ENCODE peak calls at places on chromosome 17, in seven cellular contexts. U, V, D, R, Z, C and A are unnamed samples.
A peak's percentile ranks its signal among the peaks of the same experiment; 100 is the strongest.

GRCh38 chr17:67469208-67469980 is 92.3 kb downstream of the PITPNC1 start:
- DNase-seq in U (no peak), V (no peak), D (peak; percentile 62), R (no peak), Z (no peak), C (no peak), A (no peak)

GRCh38 chr17:2140683-2141082 is 85.8 kb downstream of the HIC1 start:
- DNase-seq in U (no peak), V (no peak), D (no peak), R (no peak), Z (no peak), C (no peak), A (no peak)

GRCh38 chr17:59853168-59853918 is 39.4 kb downstream of the TUBD1 start:
- DNase-seq in U (no peak), V (peak; percentile 34), D (peak; percentile 90), R (no peak), Z (no peak), C (peak; percentile 46), A (no peak)

GRCh38 chr17:41973457-41973856 is 6.9 kb downstream of the CNP start:
- DNase-seq in U (no peak), V (no peak), D (no peak), R (no peak), Z (no peak), C (peak; percentile 58), A (no peak)

GRCh38 chr17:47324224-47325020 is 667 bp downstream of the EFCAB13 start:
- DNase-seq in U (peak; percentile 39), V (no peak), D (peak; percentile 82), R (peak; percentile 63), Z (no peak), C (peak; percentile 82), A (peak; percentile 65)

GRCh38 chr17:18951941-18952842 is at the start of gene SLC5A10:
- DNase-seq in U (no peak), V (no peak), D (peak; percentile 70), R (no peak), Z (no peak), C (no peak), A (no peak)

GRCh38 chr17:8488931-8489330 is 53.2 kb downstream of the NDEL1 start:
- DNase-seq in U (no peak), V (no peak), D (no peak), R (no peak), Z (no peak), C (peak; percentile 81), A (peak; percentile 48)

GRCh38 chr17:37725601-37726146 is 19.2 kb downstream of the HNF1B start:
- DNase-seq in U (no peak), V (no peak), D (no peak), R (no peak), Z (no peak), C (no peak), A (no peak)

GRCh38 chr17:6753565-6753964 is 2.3 kb upstream of the XAF1 start:
- DNase-seq in U (no peak), V (no peak), D (no peak), R (no peak), Z (no peak), C (no peak), A (no peak)

GRCh38 chr17:66445229-66445628 is 142.8 kb downstream of the PRKCA start:
- DNase-seq in U (no peak), V (no peak), D (no peak), R (no peak), Z (no peak), C (no peak), A (no peak)

GRCh38 chr17:29145289-29146058 is 34.7 kb downstream of the MYO18A start:
- DNase-seq in U (peak; percentile 63), V (peak; percentile 47), D (peak; percentile 92), R (peak; percentile 74), Z (peak; percentile 76), C (no peak), A (peak; percentile 61)

GRCh38 chr17:40951011-40951622 is 13.7 kb upstream of the KRT23 start:
- DNase-seq in U (no peak), V (no peak), D (no peak), R (no peak), Z (no peak), C (no peak), A (no peak)

GRCh38 chr17:17724991-17725852 is 44.0 kb downstream of the RAI1 start:
- DNase-seq in U (no peak), V (no peak), D (peak; percentile 69), R (peak; percentile 24), Z (no peak), C (no peak), A (no peak)

GRCh38 chr17:1083451-1084187 is 86.7 kb downstream of the TIMM22 start:
- DNase-seq in U (no peak), V (no peak), D (no peak), R (peak; percentile 34), Z (no peak), C (no peak), A (no peak)

GRCh38 chr17:82972836-82973372 is 106.5 kb upstream of the METRNL start:
- DNase-seq in U (no peak), V (no peak), D (peak; percentile 18), R (no peak), Z (no peak), C (no peak), A (no peak)

GRCh38 chr17:39599006-39599664 is 8.6 kb downstream of the NEUROD2 start:
- DNase-seq in U (no peak), V (no peak), D (no peak), R (no peak), Z (no peak), C (no peak), A (no peak)

GRCh38 chr17:51258756-51259573 is 884 bp downstream of the MBTD1 start:
- DNase-seq in U (no peak), V (no peak), D (peak; percentile 61), R (no peak), Z (peak; percentile 3), C (no peak), A (no peak)

GRCh38 chr17:5933430-5933829 is 136.7 kb upstream of the WSCD1 start:
- DNase-seq in U (no peak), V (no peak), D (no peak), R (no peak), Z (no peak), C (no peak), A (no peak)

GRCh38 chr17:8835106-8835505 is 32.4 kb downstream of the PIK3R6 start:
- DNase-seq in U (no peak), V (no peak), D (no peak), R (no peak), Z (no peak), C (no peak), A (no peak)

GRCh38 chr17:74759243-74759801 is 10.9 kb downstream of the NHERF1 start:
- DNase-seq in U (no peak), V (no peak), D (no peak), R (no peak), Z (no peak), C (no peak), A (no peak)

GRCh38 chr17:55410722-55411462 is 10.7 kb downstream of the MMD start:
- DNase-seq in U (no peak), V (no peak), D (no peak), R (no peak), Z (no peak), C (no peak), A (no peak)

GRCh38 chr17:30323262-30323894 is 10.5 kb downstream of the TMIGD1 start:
- DNase-seq in U (no peak), V (no peak), D (no peak), R (peak; percentile 32), Z (no peak), C (no peak), A (no peak)

GRCh38 chr17:62109378-62109902 is 44.4 kb upstream of the MED13 start:
- DNase-seq in U (no peak), V (no peak), D (peak; percentile 95), R (peak; percentile 93), Z (no peak), C (no peak), A (no peak)

GRCh38 chr17:17815436-17816200 is 21.2 kb downstream of the SREBF1 start:
- DNase-seq in U (no peak), V (no peak), D (no peak), R (no peak), Z (no peak), C (no peak), A (no peak)

GRCh38 chr17:65855245-65855644 is 293.8 kb upstream of the AXIN2 start:
- DNase-seq in U (no peak), V (no peak), D (no peak), R (no peak), Z (no peak), C (no peak), A (no peak)

GRCh38 chr17:4858880-4859260 is 25.7 kb downstream of the MINK1 start:
- DNase-seq in U (no peak), V (no peak), D (peak; percentile 73), R (no peak), Z (no peak), C (no peak), A (peak; percentile 63)

GRCh38 chr17:14971054-14971453 is 294.1 kb downstream of the PMP22 start:
- DNase-seq in U (no peak), V (no peak), D (no peak), R (no peak), Z (no peak), C (no peak), A (no peak)

GRCh38 chr17:15444805-15445204 is 22.6 kb downstream of the CDRT4 start:
- DNase-seq in U (no peak), V (no peak), D (no peak), R (no peak), Z (no peak), C (no peak), A (no peak)

GRCh38 chr17:7380321-7380720 is 568 bp upstream of the TNK1 start:
- DNase-seq in U (no peak), V (no peak), D (peak; percentile 64), R (no peak), Z (no peak), C (no peak), A (peak; percentile 63)